ENCODE peak calls at places on chromosome 1, in four cellular contexts. Z, J, L and Q are unnamed samples.

GRCh38 chr1:2345297-2346075 is 45.9 kb downstream of the MORN1 start:
- DNase-seq in Z (no peak), J (no peak), L (no peak), Q (no peak)

GRCh38 chr1:101769520-101769919 is 227.2 kb downstream of the OLFM3 start:
- DNase-seq in Z (no peak), J (no peak), L (no peak), Q (no peak)

GRCh38 chr1:153362187-153362586 is 4.5 kb downstream of the S100A9 start:
- DNase-seq in Z (no peak), J (no peak), L (peak), Q (no peak)

GRCh38 chr1:39895731-39896480 is 5.8 kb downstream of the MYCL start:
- DNase-seq in Z (no peak), J (no peak), L (no peak), Q (no peak)

GRCh38 chr1:203097001-203097400 is 11.2 kb upstream of the MYOG start:
- DNase-seq in Z (no peak), J (no peak), L (no peak), Q (no peak)

GRCh38 chr1:201376464-201377374 is 761 bp downstream of the TNNT2 start:
- DNase-seq in Z (no peak), J (no peak), L (no peak), Q (peak)

GRCh38 chr1:93749487-93749886 is 67.8 kb upstream of the BCAR3 start:
- DNase-seq in Z (no peak), J (no peak), L (no peak), Q (no peak)

GRCh38 chr1:22841754-22842370 is 130.8 kb downstream of the LACTBL1 start:
- DNase-seq in Z (no peak), J (no peak), L (no peak), Q (no peak)

GRCh38 chr1:183281039-183281438 is 95.0 kb downstream of the LAMC2 start:
- DNase-seq in Z (no peak), J (no peak), L (peak), Q (no peak)

GRCh38 chr1:184860535-184860934 is 105.9 kb upstream of the EDEM3 start:
- DNase-seq in Z (no peak), J (no peak), L (no peak), Q (no peak)

GRCh38 chr1:229843627-229844238 is 217.7 kb downstream of the URB2 start:
- DNase-seq in Z (peak), J (no peak), L (no peak), Q (peak)
- TF ChIP-seq CTCF in Z (no peak), J (peak), L (no peak), Q (peak)

GRCh38 chr1:45621895-45622266 is 2.0 kb downstream of the CCDC17 start:
- DNase-seq in Z (no peak), J (no peak), L (no peak), Q (no peak)

GRCh38 chr1:45621501-45621836 is 2.4 kb downstream of the CCDC17 start:
- DNase-seq in Z (no peak), J (no peak), L (no peak), Q (no peak)

GRCh38 chr1:45623972-45624371 is at the start of gene CCDC17:
- DNase-seq in Z (no peak), J (no peak), L (no peak), Q (no peak)

GRCh38 chr1:45622267-45622890 is 1.5 kb downstream of the CCDC17 start:
- DNase-seq in Z (no peak), J (no peak), L (peak), Q (no peak)

DNA sequence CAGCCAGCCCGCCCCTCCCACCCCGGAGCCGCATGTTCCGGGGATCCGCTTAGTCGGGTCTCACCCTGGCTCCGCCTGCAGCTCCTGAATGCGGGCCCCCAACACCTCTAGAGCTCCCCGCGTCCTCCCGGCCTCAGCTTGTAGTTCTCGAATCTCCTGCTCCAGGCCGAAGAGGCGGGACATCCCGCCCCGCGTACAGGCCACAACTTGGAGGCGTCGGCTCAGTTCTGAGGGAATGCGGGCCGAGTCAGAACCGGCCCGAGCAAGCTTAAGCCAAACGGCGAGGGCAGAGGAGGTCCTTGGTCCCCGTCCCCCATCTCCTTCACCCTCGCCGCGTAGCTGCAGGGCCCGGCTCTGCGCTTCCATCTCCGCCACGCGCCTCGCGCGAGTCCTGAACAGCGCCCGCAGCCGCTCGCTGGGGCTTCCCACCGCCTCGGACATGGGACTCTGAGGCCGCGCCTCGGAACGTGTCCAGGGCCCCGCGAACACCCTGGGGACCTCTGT is 911 bp downstream of the CCDC17 start:
- DNase-seq in Z (no peak), J (no peak), L (no peak), Q (no peak)
- H3K4me3 ChIP-seq in Z (no peak), J (peak), L (peak), Q (no peak)

DNA sequence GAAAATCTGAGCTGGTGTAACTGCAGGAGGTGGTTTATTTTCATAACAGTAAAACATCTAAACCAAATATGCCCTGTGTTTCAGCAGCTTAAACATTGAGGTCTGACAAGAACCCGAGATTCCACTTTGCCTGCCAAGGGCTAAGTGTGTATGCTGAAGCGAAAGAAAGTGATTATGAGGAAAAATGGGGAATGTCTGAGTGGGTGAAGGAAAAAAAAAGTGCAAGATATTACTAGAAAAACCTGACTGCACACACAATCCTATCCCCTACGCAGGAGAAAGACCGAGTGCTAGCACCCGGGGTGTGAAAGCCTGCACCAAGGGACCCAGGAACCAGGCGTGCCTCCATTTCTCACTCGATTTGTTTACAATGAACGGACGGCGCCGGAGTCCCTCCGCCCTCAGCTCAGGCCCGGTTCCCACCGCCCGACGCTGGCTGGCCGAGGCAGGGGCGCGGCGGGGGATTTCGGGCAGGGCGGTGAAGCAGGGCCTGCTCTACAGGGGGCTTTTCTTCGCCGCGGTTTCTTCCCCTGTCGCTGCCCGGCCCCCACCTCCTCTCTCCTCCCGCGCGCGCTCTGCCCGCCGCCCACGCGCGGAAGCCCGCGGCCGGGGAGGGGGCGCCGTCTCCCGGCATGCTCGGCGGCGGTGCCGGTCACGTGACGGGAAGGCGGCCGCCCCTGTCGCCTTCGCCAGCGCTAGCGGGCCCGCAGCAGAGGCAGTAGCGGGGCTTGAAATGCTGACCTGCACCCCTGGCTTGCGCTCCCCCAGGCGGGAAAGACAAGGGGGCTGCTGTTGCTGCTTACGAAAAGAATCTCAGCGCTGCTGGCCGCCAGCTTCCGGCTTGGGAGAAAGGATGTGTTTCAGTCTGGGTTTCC is 35.9 kb downstream of the ITPKB start:
- DNase-seq in Z (peak), J (peak), L (peak), Q (no peak)
- TF ChIP-seq CTCF in Z (no peak), J (no peak), L (no peak), Q (no peak)

GRCh38 chr1:27572679-27573426 is 31.1 kb downstream of the AHDC1 start:
- DNase-seq in Z (no peak), J (no peak), L (no peak), Q (no peak)

GRCh38 chr1:27575861-27576331 is 28.0 kb downstream of the AHDC1 start:
- DNase-seq in Z (peak), J (peak), L (no peak), Q (no peak)

GRCh38 chr1:27574001-27574781 is 29.8 kb downstream of the AHDC1 start:
- DNase-seq in Z (no peak), J (no peak), L (no peak), Q (no peak)

GRCh38 chr1:27576846-27577245 is 27.1 kb downstream of the AHDC1 start:
- DNase-seq in Z (no peak), J (no peak), L (no peak), Q (no peak)

DNA sequence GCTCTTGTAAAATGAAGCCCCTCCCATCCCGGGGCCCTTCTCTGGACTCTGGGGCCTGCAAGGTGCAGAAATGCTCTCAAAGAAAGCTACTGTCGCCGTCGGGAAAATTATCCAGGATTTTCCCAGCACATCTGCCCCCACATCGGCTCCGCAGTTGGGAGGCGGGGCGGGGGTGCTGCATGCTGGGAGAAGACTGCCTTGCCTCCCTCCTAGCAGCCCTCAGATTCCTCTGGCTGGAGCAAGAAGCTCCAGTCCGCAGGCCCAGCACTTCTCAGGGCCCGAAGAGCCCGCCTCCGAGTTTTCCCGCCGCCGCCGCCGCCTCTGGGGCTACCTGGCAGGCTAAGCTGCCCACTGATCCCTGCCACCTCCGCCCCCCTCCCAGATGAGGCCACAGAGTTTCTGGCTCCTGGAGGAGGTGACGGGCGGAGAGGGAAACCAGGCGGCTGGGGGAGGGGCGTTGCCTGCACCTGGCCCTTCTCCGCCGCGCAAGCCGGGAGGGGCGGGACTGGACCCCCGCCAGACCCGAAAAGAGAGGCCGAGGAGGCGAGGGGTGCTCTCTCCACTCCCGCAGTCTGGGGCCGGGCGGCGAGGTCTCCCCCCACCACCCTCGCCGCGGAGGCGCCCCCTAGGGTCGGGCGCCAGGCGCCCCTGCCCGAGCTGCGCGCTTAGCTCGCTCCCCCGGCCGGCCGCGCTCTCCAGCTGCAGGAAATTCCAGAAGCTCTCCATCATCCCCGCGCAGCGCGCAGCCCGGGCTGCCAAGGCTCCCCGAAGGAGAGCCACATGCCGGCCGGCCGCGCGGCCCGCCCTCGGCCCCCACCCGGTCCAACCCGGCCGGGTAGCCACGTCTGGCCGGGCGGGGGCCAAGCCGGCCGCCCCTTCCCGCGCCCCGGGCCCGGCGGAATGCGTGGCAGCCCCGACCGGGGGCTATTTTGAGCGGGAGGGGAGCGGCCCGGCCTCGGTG is 28.8 kb downstream of the AHDC1 start:
- DNase-seq in Z (peak), J (no peak), L (peak), Q (no peak)
- H3K4me3 ChIP-seq in Z (peak), J (peak), L (peak), Q (peak)

GRCh38 chr1:207565546-207566468 is 69.8 kb downstream of the CR1 start:
- DNase-seq in Z (no peak), J (no peak), L (no peak), Q (no peak)
- TF ChIP-seq CTCF in Z (no peak), J (no peak), L (no peak), Q (peak)

GRCh38 chr1:92081031-92081430 is 886 bp downstream of the BTBD8 start:
- DNase-seq in Z (no peak), J (no peak), L (no peak), Q (no peak)
- H3K4me3 ChIP-seq in Z (peak), J (peak), L (peak), Q (peak)